ENCODE peak calls at places on chromosomes 3 and 15, in seven cellular contexts. K is ureter; C is stimulated activated naive CD8-positive, alpha-beta T cell treated with anti-CD3 and anti-CD28 coated beads, Interleukin-15, amount 100 ng/mL, for 72 hours; P is HS-5; F is GM13977; O is memory B cell; W is A549. A is an unnamed sample.

GRCh38 chr3:195123196-195123805 is 147.7 kb downstream of the XXYLT1 start:
- DNase-seq in W (no peak), C (no peak), F (no peak), K (no peak), P (no peak), O (no peak), A (no peak)

GRCh38 chr15:72796210-72796514 is 12.6 kb upstream of the ADPGK start:
- DNase-seq in W (no peak), O (no peak), F (no peak), C (no peak), K (no peak), P (no peak), A (no peak)

GRCh38 chr3:145219355-145220196 is 941.4 kb downstream of the PLOD2 start:
- DNase-seq in K (no peak), W (peak; percentile 12), C (no peak), P (no peak), O (no peak), F (no peak), A (no peak)

GRCh38 chr15:68644996-68645395 is 66.2 kb downstream of the CORO2B start:
- DNase-seq in C (no peak), P (no peak), W (no peak), K (no peak), F (no peak), O (no peak), A (no peak)

GRCh38 chr3:150414273-150414672 is 6.2 kb downstream of the TSC22D2 start:
- DNase-seq in W (no peak), F (no peak), P (no peak), O (no peak), K (no peak), C (no peak), A (no peak)

GRCh38 chr3:124860599-124860998 is 26.6 kb downstream of the ITGB5 start:
- DNase-seq in C (no peak), W (peak; percentile 94), K (peak; percentile 61), O (no peak), P (peak; percentile 94), F (no peak), A (peak; percentile 94)

GRCh38 chr3:16583551-16583950 is 21.7 kb downstream of the DAZL start:
- DNase-seq in F (no peak), C (no peak), W (no peak), O (no peak), K (no peak), P (no peak), A (no peak)

GRCh38 chr15:60091150-60091549 is 87.0 kb downstream of the FOXB1 start:
- DNase-seq in K (peak; percentile 56), O (no peak), W (peak; percentile 78), P (peak; percentile 83), F (no peak), C (no peak), A (peak; percentile 62)

GRCh38 chr3:6099458-6100137 is 761.3 kb upstream of the GRM7 start:
- DNase-seq in O (no peak), F (no peak), W (no peak), K (no peak), P (no peak), C (no peak), A (no peak)

GRCh38 chr15:66679657-66680108 is 22.4 kb upstream of the SMAD6 start:
- DNase-seq in C (no peak), P (no peak), K (peak; percentile 48), W (no peak), F (no peak), O (no peak), A (no peak)

GRCh38 chr15:92226020-92226612 is 167.6 kb upstream of the ST8SIA2 start:
- DNase-seq in C (peak; percentile 15), O (no peak), F (peak; percentile 15), W (peak; percentile 32), K (no peak), P (no peak), A (no peak)

GRCh38 chr3:53227993-53228885 is 27.6 kb downstream of the TKT start:
- DNase-seq in C (no peak), O (no peak), W (no peak), P (no peak), F (no peak), K (no peak), A (no peak)

GRCh38 chr3:15009156-15009555 is 56.0 kb downstream of the MRPS25 start:
- DNase-seq in P (no peak), W (no peak), O (no peak), C (no peak), F (no peak), K (no peak), A (peak; percentile 14)

GRCh38 chr3:150739877-150740645 is 22.9 kb downstream of the SIAH2 start:
- DNase-seq in W (no peak), K (no peak), P (no peak), C (peak; percentile 62), O (no peak), F (no peak), A (no peak)

GRCh38 chr3:10299175-10299574 is 6.4 kb upstream of the GHRL start:
- DNase-seq in O (no peak), F (no peak), P (no peak), K (no peak), C (no peak), W (no peak), A (no peak)

GRCh38 chr15:52994290-52994689 is 204.2 kb upstream of the ONECUT1 start:
- DNase-seq in P (no peak), K (no peak), O (no peak), W (no peak), C (no peak), F (no peak), A (no peak)

GRCh38 chr3:132549890-132550578 is 47.0 kb upstream of the ACKR4 start:
- DNase-seq in C (peak; percentile 33), O (no peak), W (no peak), P (peak; percentile 82), F (peak; percentile 17), K (no peak), A (no peak)

GRCh38 chr3:113055201-113055600 is 64.4 kb downstream of the GTPBP8 start:
- DNase-seq in F (no peak), K (no peak), C (no peak), P (no peak), O (no peak), W (no peak), A (no peak)

GRCh38 chr3:72050048-72050632 is 265.2 kb upstream of the PROK2 start:
- DNase-seq in P (no peak), W (no peak), C (no peak), F (no peak), K (no peak), O (no peak), A (no peak)

GRCh38 chr3:195015021-195015420 is 255.9 kb downstream of the XXYLT1 start:
- DNase-seq in W (no peak), F (no peak), O (no peak), K (no peak), C (no peak), P (no peak), A (no peak)

GRCh38 chr3:183629546-183630301 is 5.7 kb upstream of the KLHL24 start:
- DNase-seq in O (no peak), K (no peak), C (no peak), F (no peak), P (no peak), W (no peak), A (no peak)

GRCh38 chr3:32681811-32682210 is 3.2 kb upstream of the CNOT10 start:
- DNase-seq in P (no peak), C (no peak), W (peak; percentile 14), F (no peak), O (no peak), K (no peak), A (no peak)

GRCh38 chr15:96181873-96182301 is 148.6 kb upstream of the NR2F2 start:
- DNase-seq in W (no peak), P (peak; percentile 79), F (no peak), C (no peak), K (peak; percentile 66), O (no peak), A (no peak)

GRCh38 chr15:74343127-74343796 is 24.2 kb downstream of the CYP11A1 start:
- DNase-seq in C (no peak), O (no peak), K (no peak), W (no peak), P (no peak), F (no peak), A (no peak)

GRCh38 chr15:65197337-65197645 is 12.1 kb upstream of the CLPX start:
- DNase-seq in K (no peak), P (no peak), W (no peak), O (no peak), C (no peak), F (no peak), A (no peak)

GRCh38 chr15:99729920-99730319 is 3.3 kb downstream of the LYSMD4 start:
- DNase-seq in C (peak; percentile 14), F (no peak), O (no peak), P (no peak), K (no peak), W (peak; percentile 34), A (no peak)

GRCh38 chr3:170909129-170909903 is 879 bp upstream of the EIF5A2 start:
- DNase-seq in W (peak; percentile 66), O (no peak), C (no peak), K (no peak), F (no peak), P (peak; percentile 97), A (no peak)

GRCh38 chr3:97736928-97737327 is 27.6 kb upstream of the ARL6 start:
- DNase-seq in C (no peak), F (no peak), P (no peak), O (no peak), W (no peak), K (no peak), A (peak; percentile 34)

GRCh38 chr3:192273611-192274010 is 453.7 kb downstream of the FGF12 start:
- DNase-seq in W (no peak), P (no peak), F (no peak), C (no peak), O (no peak), K (peak; percentile 43), A (no peak)

GRCh38 chr3:9007213-9007612 is 43.9 kb upstream of the RAD18 start:
- DNase-seq in O (no peak), F (no peak), P (no peak), K (no peak), C (no peak), W (no peak), A (no peak)

GRCh38 chr3:108472011-108472591 is 38.3 kb downstream of the MYH15 start:
- DNase-seq in P (peak; percentile 97), O (no peak), F (no peak), W (peak; percentile 73), C (no peak), K (no peak), A (no peak)

A was measured in kidney epithelial cell.